ENCODE peak calls at places on chromosome 1, in nine cellular contexts. One of them, this sample, is unnamed.

GRCh38 chr1:42866549-42866948 is 20.1 kb downstream of the ZNF691 start:
- DNase-seq in skeletal muscle cell: no peak
- DNase-seq in stimulated activated CD8-positive, alpha-beta memory T cell treated with anti-CD3 and anti-CD28 coated beads, Interleukin-15, amount 100 ng/mL, for 48 hours: no peak
- DNase-seq in stimulated activated CD4-positive, alpha-beta T cell treated with anti-CD3 and anti-CD28 coated beads, Interleukin-2, amount 100 ng/mL, for 24 hours: no peak
- DNase-seq in cardiac fibroblast: no peak
- DNase-seq in epithelial cell of esophagus: no peak
- DNase-seq in NCI-H1105 treated with DMSO at 0.1 percent for 48 hours: no peak
- DNase-seq in NCI-H526 treated with DMSO at 0.1 percent for 48 hours: no peak
- DNase-seq in heart left ventricle: no peak
- DNase-seq in this sample: no peak

GRCh38 chr1:31877544-31877943 is 60.6 kb downstream of the PTP4A2 start:
- DNase-seq in skeletal muscle cell: no peak
- DNase-seq in stimulated activated CD8-positive, alpha-beta memory T cell treated with anti-CD3 and anti-CD28 coated beads, Interleukin-15, amount 100 ng/mL, for 48 hours: no peak
- DNase-seq in stimulated activated CD4-positive, alpha-beta T cell treated with anti-CD3 and anti-CD28 coated beads, Interleukin-2, amount 100 ng/mL, for 24 hours: no peak
- DNase-seq in cardiac fibroblast: no peak
- DNase-seq in epithelial cell of esophagus: no peak
- DNase-seq in NCI-H1105 treated with DMSO at 0.1 percent for 48 hours: no peak
- DNase-seq in NCI-H526 treated with DMSO at 0.1 percent for 48 hours: no peak
- DNase-seq in heart left ventricle: no peak
- DNase-seq in this sample: no peak

GRCh38 chr1:110208916-110209650 is 1.0 kb upstream of the KCNC4 start:
- DNase-seq in skeletal muscle cell: no peak
- DNase-seq in stimulated activated CD8-positive, alpha-beta memory T cell treated with anti-CD3 and anti-CD28 coated beads, Interleukin-15, amount 100 ng/mL, for 48 hours: no peak
- DNase-seq in stimulated activated CD4-positive, alpha-beta T cell treated with anti-CD3 and anti-CD28 coated beads, Interleukin-2, amount 100 ng/mL, for 24 hours: no peak
- DNase-seq in cardiac fibroblast: no peak
- DNase-seq in epithelial cell of esophagus: no peak
- DNase-seq in NCI-H1105 treated with DMSO at 0.1 percent for 48 hours: no peak
- DNase-seq in NCI-H526 treated with DMSO at 0.1 percent for 48 hours: peak; percentile 27
- DNase-seq in heart left ventricle: no peak
- DNase-seq in this sample: no peak

GRCh38 chr1:8938232-8939117 is 7.2 kb upstream of the CA6 start:
- DNase-seq in skeletal muscle cell: no peak
- DNase-seq in stimulated activated CD8-positive, alpha-beta memory T cell treated with anti-CD3 and anti-CD28 coated beads, Interleukin-15, amount 100 ng/mL, for 48 hours: no peak
- DNase-seq in stimulated activated CD4-positive, alpha-beta T cell treated with anti-CD3 and anti-CD28 coated beads, Interleukin-2, amount 100 ng/mL, for 24 hours: no peak
- DNase-seq in cardiac fibroblast: no peak
- DNase-seq in epithelial cell of esophagus: no peak
- DNase-seq in NCI-H1105 treated with DMSO at 0.1 percent for 48 hours: no peak
- DNase-seq in NCI-H526 treated with DMSO at 0.1 percent for 48 hours: no peak
- DNase-seq in heart left ventricle: no peak
- DNase-seq in this sample: no peak

GRCh38 chr1:227357229-227358078 is 39.2 kb upstream of the CDC42BPA start:
- DNase-seq in skeletal muscle cell: peak; percentile 70
- DNase-seq in stimulated activated CD8-positive, alpha-beta memory T cell treated with anti-CD3 and anti-CD28 coated beads, Interleukin-15, amount 100 ng/mL, for 48 hours: no peak
- DNase-seq in stimulated activated CD4-positive, alpha-beta T cell treated with anti-CD3 and anti-CD28 coated beads, Interleukin-2, amount 100 ng/mL, for 24 hours: no peak
- DNase-seq in cardiac fibroblast: peak; percentile 94
- DNase-seq in epithelial cell of esophagus: peak; percentile 79
- DNase-seq in NCI-H1105 treated with DMSO at 0.1 percent for 48 hours: no peak
- DNase-seq in NCI-H526 treated with DMSO at 0.1 percent for 48 hours: no peak
- DNase-seq in heart left ventricle: peak; percentile 72
- DNase-seq in this sample: no peak

GRCh38 chr1:24417681-24418080 is 2.1 kb downstream of the NIPAL3 start:
- DNase-seq in skeletal muscle cell: no peak
- DNase-seq in stimulated activated CD8-positive, alpha-beta memory T cell treated with anti-CD3 and anti-CD28 coated beads, Interleukin-15, amount 100 ng/mL, for 48 hours: no peak
- DNase-seq in stimulated activated CD4-positive, alpha-beta T cell treated with anti-CD3 and anti-CD28 coated beads, Interleukin-2, amount 100 ng/mL, for 24 hours: no peak
- DNase-seq in cardiac fibroblast: no peak
- DNase-seq in epithelial cell of esophagus: peak; percentile 63
- DNase-seq in NCI-H1105 treated with DMSO at 0.1 percent for 48 hours: no peak
- DNase-seq in NCI-H526 treated with DMSO at 0.1 percent for 48 hours: no peak
- DNase-seq in heart left ventricle: no peak
- DNase-seq in this sample: no peak

GRCh38 chr1:153796786-153797659 is 21.8 kb downstream of the SLC27A3 start:
- DNase-seq in skeletal muscle cell: no peak
- DNase-seq in stimulated activated CD8-positive, alpha-beta memory T cell treated with anti-CD3 and anti-CD28 coated beads, Interleukin-15, amount 100 ng/mL, for 48 hours: peak; percentile 58
- DNase-seq in stimulated activated CD4-positive, alpha-beta T cell treated with anti-CD3 and anti-CD28 coated beads, Interleukin-2, amount 100 ng/mL, for 24 hours: peak; percentile 87
- DNase-seq in cardiac fibroblast: peak; percentile 74
- DNase-seq in epithelial cell of esophagus: peak; percentile 84
- DNase-seq in NCI-H1105 treated with DMSO at 0.1 percent for 48 hours: peak; percentile 71
- DNase-seq in NCI-H526 treated with DMSO at 0.1 percent for 48 hours: peak; percentile 88
- DNase-seq in heart left ventricle: no peak
- DNase-seq in this sample: no peak

GRCh38 chr1:229155472-229155871 is 115.4 kb upstream of the RAB4A start:
- DNase-seq in skeletal muscle cell: no peak
- DNase-seq in stimulated activated CD8-positive, alpha-beta memory T cell treated with anti-CD3 and anti-CD28 coated beads, Interleukin-15, amount 100 ng/mL, for 48 hours: no peak
- DNase-seq in stimulated activated CD4-positive, alpha-beta T cell treated with anti-CD3 and anti-CD28 coated beads, Interleukin-2, amount 100 ng/mL, for 24 hours: peak; percentile 39
- DNase-seq in cardiac fibroblast: no peak
- DNase-seq in epithelial cell of esophagus: no peak
- DNase-seq in NCI-H1105 treated with DMSO at 0.1 percent for 48 hours: no peak
- DNase-seq in NCI-H526 treated with DMSO at 0.1 percent for 48 hours: no peak
- DNase-seq in heart left ventricle: no peak
- DNase-seq in this sample: no peak

GRCh38 chr1:97668945-97669344 is 251.9 kb downstream of the DPYD start:
- DNase-seq in skeletal muscle cell: no peak
- DNase-seq in stimulated activated CD8-positive, alpha-beta memory T cell treated with anti-CD3 and anti-CD28 coated beads, Interleukin-15, amount 100 ng/mL, for 48 hours: no peak
- DNase-seq in stimulated activated CD4-positive, alpha-beta T cell treated with anti-CD3 and anti-CD28 coated beads, Interleukin-2, amount 100 ng/mL, for 24 hours: no peak
- DNase-seq in cardiac fibroblast: peak; percentile 51
- DNase-seq in epithelial cell of esophagus: peak; percentile 58
- DNase-seq in NCI-H1105 treated with DMSO at 0.1 percent for 48 hours: no peak
- DNase-seq in NCI-H526 treated with DMSO at 0.1 percent for 48 hours: no peak
- DNase-seq in heart left ventricle: no peak
- DNase-seq in this sample: no peak

GRCh38 chr1:44417351-44418021 is 12.4 kb downstream of the RNF220 start:
- DNase-seq in skeletal muscle cell: no peak
- DNase-seq in stimulated activated CD8-positive, alpha-beta memory T cell treated with anti-CD3 and anti-CD28 coated beads, Interleukin-15, amount 100 ng/mL, for 48 hours: no peak
- DNase-seq in stimulated activated CD4-positive, alpha-beta T cell treated with anti-CD3 and anti-CD28 coated beads, Interleukin-2, amount 100 ng/mL, for 24 hours: peak; percentile 20
- DNase-seq in cardiac fibroblast: peak; percentile 33
- DNase-seq in epithelial cell of esophagus: no peak
- DNase-seq in NCI-H1105 treated with DMSO at 0.1 percent for 48 hours: peak; percentile 57
- DNase-seq in NCI-H526 treated with DMSO at 0.1 percent for 48 hours: peak; percentile 96
- DNase-seq in heart left ventricle: peak; percentile 73
- DNase-seq in this sample: no peak

GRCh38 chr1:26288311-26288941 is 8.5 kb downstream of the SH3BGRL3 start:
- DNase-seq in skeletal muscle cell: no peak
- DNase-seq in stimulated activated CD8-positive, alpha-beta memory T cell treated with anti-CD3 and anti-CD28 coated beads, Interleukin-15, amount 100 ng/mL, for 48 hours: peak; percentile 46
- DNase-seq in stimulated activated CD4-positive, alpha-beta T cell treated with anti-CD3 and anti-CD28 coated beads, Interleukin-2, amount 100 ng/mL, for 24 hours: peak; percentile 74
- DNase-seq in cardiac fibroblast: no peak
- DNase-seq in epithelial cell of esophagus: peak; percentile 64
- DNase-seq in NCI-H1105 treated with DMSO at 0.1 percent for 48 hours: no peak
- DNase-seq in NCI-H526 treated with DMSO at 0.1 percent for 48 hours: no peak
- DNase-seq in heart left ventricle: no peak
- DNase-seq in this sample: no peak